ENCODE peak calls at places on chromosomes 5 and 9, in eight cellular contexts. V is choroid plexus epithelial cell; U is left cardiac atrium; D is stimulated activated CD4-positive, alpha-beta T cell treated with anti-CD3 and anti-CD28 coated beads, Interleukin-2, amount 100 ng/mL, for 4 hours; Q is left ventricle myocardium inferior; A is neural progenitor cell; I is non-pigmented ciliary epithelial cell; S is GM04504. K is an unnamed sample.

GRCh38 chr5:179393078-179393477 is 47.8 kb upstream of the ADAMTS2 start:
- DNase-seq in V (peak), U (no peak), D (no peak), Q (no peak), A (no peak), I (peak), S (no peak), K (no peak)

GRCh38 chr9:73474625-73475024 is 323.0 kb downstream of the ANXA1 start:
- DNase-seq in V (no peak), U (no peak), D (no peak), Q (no peak), A (no peak), I (no peak), S (no peak), K (no peak)

GRCh38 chr5:74766348-74766886 is 500 bp downstream of the GFM2 start:
- DNase-seq in V (peak), U (no peak), D (no peak), Q (no peak), A (peak), I (no peak), S (no peak), K (peak)

GRCh38 chr5:7850533-7851239 is at the start of gene CFAP90:
- DNase-seq in V (peak), U (peak), D (no peak), Q (peak), A (peak), I (no peak), S (no peak), K (peak)

GRCh38 chr5:96315431-96315830 is 117.6 kb downstream of the PCSK1 start:
- DNase-seq in V (no peak), U (no peak), D (no peak), Q (no peak), A (no peak), I (no peak), S (no peak), K (no peak)

GRCh38 chr9:84750152-84750865 is 80.8 kb downstream of the NTRK2 start:
- DNase-seq in V (no peak), U (no peak), D (no peak), Q (no peak), A (no peak), I (no peak), S (no peak), K (no peak)

GRCh38 chr9:130498918-130499698 is 54.3 kb downstream of the ASS1 start:
- DNase-seq in V (no peak), U (no peak), D (no peak), Q (no peak), A (no peak), I (no peak), S (no peak), K (no peak)

GRCh38 chr5:152309926-152310450 is 95.1 kb downstream of the NMUR2 start:
- DNase-seq in V (no peak), U (no peak), D (no peak), Q (no peak), A (peak), I (no peak), S (no peak), K (no peak)

GRCh38 chr9:33415152-33416038 is 13.0 kb upstream of the AQP7 start:
- DNase-seq in V (peak), U (peak), D (peak), Q (peak), A (peak), I (no peak), S (no peak), K (no peak)

GRCh38 chr5:75510417-75510835 is 1.0 kb downstream of the CERT1 start:
- DNase-seq in V (peak), U (peak), D (no peak), Q (no peak), A (no peak), I (no peak), S (no peak), K (no peak)

GRCh38 chr5:157345067-157345466 is 79.1 kb downstream of the CYFIP2 start:
- DNase-seq in V (no peak), U (no peak), D (no peak), Q (no peak), A (no peak), I (no peak), S (no peak), K (no peak)

GRCh38 chr5:53323511-53323910 is 156.9 kb upstream of the FST start:
- DNase-seq in V (no peak), U (no peak), D (no peak), Q (no peak), A (no peak), I (no peak), S (no peak), K (no peak)

GRCh38 chr9:99506781-99507305 is 284.8 kb downstream of the SEC61B start:
- DNase-seq in V (no peak), U (no peak), D (no peak), Q (no peak), A (no peak), I (no peak), S (no peak), K (no peak)

GRCh38 chr5:172910828-172911627 is 48.2 kb upstream of the RPL26L1 start:
- DNase-seq in V (peak), U (peak), D (no peak), Q (peak), A (peak), I (peak), S (no peak), K (no peak)

GRCh38 chr9:94631599-94631998 is 7.7 kb downstream of the FBP1 start:
- DNase-seq in V (no peak), U (no peak), D (no peak), Q (no peak), A (no peak), I (no peak), S (no peak), K (no peak)

GRCh38 chr5:112436139-112436538 is 17.1 kb upstream of the EPB41L4A start:
- DNase-seq in V (no peak), U (no peak), D (no peak), Q (no peak), A (no peak), I (no peak), S (no peak), K (no peak)

GRCh38 chr5:80064124-80064523 is 29.0 kb downstream of the THBS4 start:
- DNase-seq in V (no peak), U (no peak), D (no peak), Q (no peak), A (no peak), I (no peak), S (no peak), K (no peak)

GRCh38 chr9:113523421-113524141 is 60.1 kb downstream of the RGS3 start:
- DNase-seq in V (peak), U (peak), D (peak), Q (peak), A (no peak), I (no peak), S (no peak), K (no peak)

GRCh38 chr9:119609277-119609971 is 240.2 kb upstream of the BRINP1 start:
- DNase-seq in V (no peak), U (no peak), D (no peak), Q (no peak), A (no peak), I (no peak), S (no peak), K (no peak)

GRCh38 chr5:107805166-107805565 is 134.4 kb upstream of the EFNA5 start:
- DNase-seq in V (no peak), U (no peak), D (no peak), Q (no peak), A (peak), I (no peak), S (no peak), K (no peak)

GRCh38 chr5:93359296-93359957 is 221.6 kb downstream of the NR2F1-AS1 start:
- DNase-seq in V (peak), U (peak), D (no peak), Q (no peak), A (no peak), I (peak), S (no peak), K (no peak)

GRCh38 chr5:9924614-9925013 is 294.5 kb upstream of the TAS2R1 start:
- DNase-seq in V (peak), U (no peak), D (no peak), Q (no peak), A (no peak), I (peak), S (peak), K (no peak)

GRCh38 chr9:121050128-121050988 is at the start of gene C5:
- DNase-seq in V (no peak), U (no peak), D (no peak), Q (no peak), A (no peak), I (no peak), S (no peak), K (no peak)

GRCh38 chr5:143390941-143391340 is 12.5 kb downstream of the NR3C1 start:
- DNase-seq in V (no peak), U (no peak), D (no peak), Q (no peak), A (no peak), I (no peak), S (no peak), K (no peak)

GRCh38 chr5:39231705-39232525 is 12.6 kb upstream of the FYB1 start:
- DNase-seq in V (peak), U (no peak), D (no peak), Q (no peak), A (no peak), I (no peak), S (no peak), K (no peak)

GRCh38 chr5:39624268-39624886 is 199.6 kb upstream of the DAB2 start:
- DNase-seq in V (peak), U (no peak), D (no peak), Q (no peak), A (no peak), I (no peak), S (no peak), K (no peak)

GRCh38 chr5:367358-368130 is 46.0 kb downstream of the AHRR start:
- DNase-seq in V (no peak), U (no peak), D (no peak), Q (no peak), A (no peak), I (no peak), S (no peak), K (no peak)

GRCh38 chr5:116271432-116271831 is 186.6 kb downstream of the COMMD10 start:
- DNase-seq in V (no peak), U (no peak), D (no peak), Q (no peak), A (no peak), I (peak), S (no peak), K (no peak)

GRCh38 chr5:146903789-146904188 is 25.2 kb upstream of the PPP2R2B start:
- DNase-seq in V (no peak), U (no peak), D (no peak), Q (no peak), A (no peak), I (no peak), S (no peak), K (no peak)

GRCh38 chr5:86979801-86980510 is 287.7 kb upstream of the RASA1 start:
- DNase-seq in V (peak), U (no peak), D (no peak), Q (no peak), A (no peak), I (peak), S (peak), K (no peak)

GRCh38 chr5:169723103-169723831 is 86.2 kb downstream of the DOCK2 start:
- DNase-seq in V (no peak), U (no peak), D (no peak), Q (no peak), A (no peak), I (no peak), S (no peak), K (no peak)

GRCh38 chr9:76219555-76220151 is 174.6 kb downstream of the RFK start:
- DNase-seq in V (peak), U (no peak), D (no peak), Q (no peak), A (peak), I (no peak), S (no peak), K (no peak)